ENCODE peak calls at places on chromosome 20, in eight cellular contexts. Z, O, U, D, S, X, A and Q are unnamed samples.
A peak's percentile ranks its signal among the peaks of the same experiment; 100 is the strongest.

GRCh38 chr20:45470939-45471338 is 1.4 kb downstream of the WFDC2 start:
- DNase-seq in Z (no peak), O (no peak), U (peak; percentile 33), D (no peak), S (no peak), X (no peak), A (no peak), Q (no peak)

GRCh38 chr20:5864873-5865582 is 85.3 kb downstream of the TRMT6 start:
- DNase-seq in Z (no peak), O (peak; percentile 30), U (peak; percentile 64), D (peak; percentile 65), S (no peak), X (no peak), A (no peak), Q (no peak)

GRCh38 chr20:8837396-8837795 is 231.5 kb upstream of the PLCB4 start:
- DNase-seq in Z (no peak), O (peak; percentile 60), U (peak; percentile 86), D (peak; percentile 82), S (no peak), X (no peak), A (no peak), Q (no peak)

GRCh38 chr20:46674253-46675083 is 14.8 kb downstream of the TP53RK start:
- DNase-seq in Z (no peak), O (no peak), U (no peak), D (no peak), S (no peak), X (no peak), A (no peak), Q (no peak)

GRCh38 chr20:32312718-32313424 is 35.4 kb downstream of the KIF3B start:
- DNase-seq in Z (no peak), O (no peak), U (no peak), D (no peak), S (no peak), X (no peak), A (no peak), Q (no peak)

GRCh38 chr20:41003143-41003932 is 25.3 kb upstream of the TOP1 start:
- DNase-seq in Z (no peak), O (peak; percentile 80), U (peak; percentile 97), D (peak; percentile 99), S (peak; percentile 82), X (peak; percentile 61), A (no peak), Q (no peak)

GRCh38 chr20:50646483-50646996 is 44.8 kb downstream of the RIPOR3 start:
- DNase-seq in Z (no peak), O (peak; percentile 63), U (peak; percentile 63), D (no peak), S (no peak), X (no peak), A (no peak), Q (no peak)

GRCh38 chr20:52996726-52997125 is 24.6 kb downstream of the TSHZ2 start:
- DNase-seq in Z (no peak), O (no peak), U (no peak), D (no peak), S (no peak), X (no peak), A (no peak), Q (no peak)

GRCh38 chr20:57264151-57264792 is 2.2 kb downstream of the BMP7 start:
- DNase-seq in Z (no peak), O (no peak), U (no peak), D (no peak), S (no peak), X (no peak), A (no peak), Q (no peak)

GRCh38 chr20:58852559-58853271 is at the start of gene GNAS:
- DNase-seq in Z (no peak), O (peak; percentile 77), U (peak; percentile 77), D (peak; percentile 49), S (peak; percentile 79), X (peak; percentile 36), A (peak; percentile 87), Q (peak; percentile 65)

GRCh38 chr20:48921883-48922867 is 664 bp downstream of the ARFGEF2 start:
- DNase-seq in Z (no peak), O (peak; percentile 77), U (peak; percentile 77), D (peak; percentile 67), S (no peak), X (no peak), A (peak; percentile 20), Q (no peak)

GRCh38 chr20:21437816-21438215 is 40.5 kb upstream of the NKX2-4 start:
- DNase-seq in Z (no peak), O (no peak), U (peak; percentile 20), D (no peak), S (no peak), X (no peak), A (no peak), Q (no peak)

GRCh38 chr20:38373898-38374297 is 27.6 kb downstream of the LBP start:
- DNase-seq in Z (peak; percentile 67), O (no peak), U (no peak), D (no peak), S (no peak), X (no peak), A (no peak), Q (no peak)

GRCh38 chr20:64166712-64167615 is 2.7 kb downstream of the MYT1 start:
- DNase-seq in Z (no peak), O (no peak), U (peak; percentile 11), D (no peak), S (no peak), X (no peak), A (no peak), Q (no peak)

GRCh38 chr20:19661717-19662637 is 96.1 kb upstream of the RIN2 start:
- DNase-seq in Z (peak; percentile 75), O (peak; percentile 72), U (peak; percentile 81), D (peak; percentile 77), S (peak; percentile 68), X (peak; percentile 23), A (peak; percentile 57), Q (no peak)

GRCh38 chr20:10508060-10508459 is 73.0 kb downstream of the SLX4IP start:
- DNase-seq in Z (no peak), O (peak; percentile 25), U (peak; percentile 49), D (peak; percentile 72), S (no peak), X (no peak), A (no peak), Q (no peak)

GRCh38 chr20:38139919-38140753 is 24.9 kb downstream of the TGM2 start:
- DNase-seq in Z (peak; percentile 57), O (no peak), U (no peak), D (peak; percentile 94), S (no peak), X (no peak), A (no peak), Q (no peak)